ENCODE peak calls at places on chromosome 14, in nine cellular contexts. One of them, this sample, is unnamed.

GRCh38 chr14:89767861-89768268 is 186.7 kb downstream of the EFCAB11 start:
- DNase-seq in IMR-90: peak; percentile 63
- DNase-seq in ovary: no peak
- DNase-seq in suprapubic skin: no peak
- DNase-seq in heart left ventricle: peak; percentile 20
- DNase-seq in breast epithelium: no peak
- DNase-seq in HepG2: peak; percentile 38
- DNase-seq in transverse colon: peak; percentile 51
- DNase-seq in A549: peak; percentile 38
- DNase-seq in this sample: no peak

GRCh38 chr14:91927216-91927615 is 20.3 kb downstream of the FBLN5 start:
- DNase-seq in IMR-90: peak; percentile 11
- DNase-seq in ovary: no peak
- DNase-seq in suprapubic skin: no peak
- DNase-seq in heart left ventricle: no peak
- DNase-seq in breast epithelium: no peak
- DNase-seq in HepG2: no peak
- DNase-seq in transverse colon: no peak
- DNase-seq in A549: no peak
- DNase-seq in this sample: no peak

GRCh38 chr14:54188036-54188666 is 208.7 kb upstream of the CDKN3 start:
- DNase-seq in IMR-90: no peak
- DNase-seq in ovary: no peak
- DNase-seq in suprapubic skin: no peak
- DNase-seq in heart left ventricle: no peak
- DNase-seq in breast epithelium: no peak
- DNase-seq in HepG2: no peak
- DNase-seq in transverse colon: no peak
- DNase-seq in A549: no peak
- DNase-seq in this sample: no peak

GRCh38 chr14:91417134-91417982 is at the start of gene CCDC88C:
- DNase-seq in IMR-90: no peak
- DNase-seq in ovary: peak; percentile 49
- DNase-seq in suprapubic skin: no peak
- DNase-seq in heart left ventricle: peak; percentile 67
- DNase-seq in breast epithelium: peak; percentile 70
- DNase-seq in HepG2: peak; percentile 54
- DNase-seq in transverse colon: peak; percentile 82
- DNase-seq in A549: peak; percentile 69
- DNase-seq in this sample: no peak

GRCh38 chr14:57403521-57403864 is 13.1 kb downstream of the NAA30 start:
- DNase-seq in IMR-90: no peak
- DNase-seq in ovary: no peak
- DNase-seq in suprapubic skin: no peak
- DNase-seq in heart left ventricle: no peak
- DNase-seq in breast epithelium: no peak
- DNase-seq in HepG2: no peak
- DNase-seq in transverse colon: no peak
- DNase-seq in A549: no peak
- DNase-seq in this sample: no peak

GRCh38 chr14:74018029-74018703 is 922 bp downstream of the ENTPD5 start:
- DNase-seq in IMR-90: peak; percentile 64
- DNase-seq in ovary: no peak
- DNase-seq in suprapubic skin: no peak
- DNase-seq in heart left ventricle: no peak
- DNase-seq in breast epithelium: no peak
- DNase-seq in HepG2: peak; percentile 32
- DNase-seq in transverse colon: no peak
- DNase-seq in A549: no peak
- DNase-seq in this sample: no peak

GRCh38 chr14:29927596-29928341 is at the start of gene PRKD1:
- DNase-seq in IMR-90: peak; percentile 62
- DNase-seq in ovary: peak; percentile 77
- DNase-seq in suprapubic skin: no peak
- DNase-seq in heart left ventricle: peak; percentile 72
- DNase-seq in breast epithelium: no peak
- DNase-seq in HepG2: peak; percentile 28
- DNase-seq in transverse colon: peak; percentile 51
- DNase-seq in A549: peak; percentile 66
- DNase-seq in this sample: peak; percentile 78

GRCh38 chr14:27506272-27506671 is 908.4 kb upstream of the NOVA1 start:
- DNase-seq in IMR-90: no peak
- DNase-seq in ovary: no peak
- DNase-seq in suprapubic skin: no peak
- DNase-seq in heart left ventricle: no peak
- DNase-seq in breast epithelium: no peak
- DNase-seq in HepG2: no peak
- DNase-seq in transverse colon: no peak
- DNase-seq in A549: no peak
- DNase-seq in this sample: no peak

GRCh38 chr14:73283592-73284379 is 46.5 kb downstream of the PAPLN start:
- DNase-seq in IMR-90: peak; percentile 42
- DNase-seq in ovary: no peak
- DNase-seq in suprapubic skin: no peak
- DNase-seq in heart left ventricle: no peak
- DNase-seq in breast epithelium: no peak
- DNase-seq in HepG2: no peak
- DNase-seq in transverse colon: no peak
- DNase-seq in A549: peak; percentile 46
- DNase-seq in this sample: no peak

GRCh38 chr14:99055816-99056215 is 216.2 kb downstream of the BCL11B start:
- DNase-seq in IMR-90: no peak
- DNase-seq in ovary: no peak
- DNase-seq in suprapubic skin: peak; percentile 48
- DNase-seq in heart left ventricle: no peak
- DNase-seq in breast epithelium: no peak
- DNase-seq in HepG2: no peak
- DNase-seq in transverse colon: peak; percentile 24
- DNase-seq in A549: no peak
- DNase-seq in this sample: no peak

GRCh38 chr14:61477845-61478438 is 156.6 kb downstream of the PRKCH start:
- DNase-seq in IMR-90: peak; percentile 60
- DNase-seq in ovary: peak; percentile 60
- DNase-seq in suprapubic skin: no peak
- DNase-seq in heart left ventricle: peak; percentile 72
- DNase-seq in breast epithelium: peak; percentile 64
- DNase-seq in HepG2: no peak
- DNase-seq in transverse colon: peak; percentile 77
- DNase-seq in A549: peak; percentile 70
- DNase-seq in this sample: peak; percentile 80

GRCh38 chr14:67820428-67820881 is 876 bp downstream of the RAD51B start:
- DNase-seq in IMR-90: peak; percentile 31
- DNase-seq in ovary: no peak
- DNase-seq in suprapubic skin: no peak
- DNase-seq in heart left ventricle: no peak
- DNase-seq in breast epithelium: no peak
- DNase-seq in HepG2: peak; percentile 12
- DNase-seq in transverse colon: peak; percentile 36
- DNase-seq in A549: peak; percentile 21
- DNase-seq in this sample: no peak

GRCh38 chr14:22561661-22562579 is 27.1 kb downstream of the DAD1 start:
- DNase-seq in IMR-90: no peak
- DNase-seq in ovary: no peak
- DNase-seq in suprapubic skin: no peak
- DNase-seq in heart left ventricle: no peak
- DNase-seq in breast epithelium: no peak
- DNase-seq in HepG2: peak; percentile 60
- DNase-seq in transverse colon: peak; percentile 46
- DNase-seq in A549: no peak
- DNase-seq in this sample: no peak

GRCh38 chr14:77565289-77566081 is 51.0 kb downstream of the SPTLC2 start:
- DNase-seq in IMR-90: peak; percentile 70
- DNase-seq in ovary: no peak
- DNase-seq in suprapubic skin: no peak
- DNase-seq in heart left ventricle: no peak
- DNase-seq in breast epithelium: no peak
- DNase-seq in HepG2: no peak
- DNase-seq in transverse colon: no peak
- DNase-seq in A549: no peak
- DNase-seq in this sample: no peak

GRCh38 chr14:53509227-53509822 is 356.2 kb upstream of the DDHD1 start:
- DNase-seq in IMR-90: peak; percentile 92
- DNase-seq in ovary: peak; percentile 64
- DNase-seq in suprapubic skin: no peak
- DNase-seq in heart left ventricle: peak; percentile 29
- DNase-seq in breast epithelium: no peak
- DNase-seq in HepG2: no peak
- DNase-seq in transverse colon: peak; percentile 37
- DNase-seq in A549: no peak
- DNase-seq in this sample: peak; percentile 88

GRCh38 chr14:23827100-23827892 is 126.3 kb upstream of the DHRS4 start:
- DNase-seq in IMR-90: no peak
- DNase-seq in ovary: no peak
- DNase-seq in suprapubic skin: no peak
- DNase-seq in heart left ventricle: no peak
- DNase-seq in breast epithelium: no peak
- DNase-seq in HepG2: no peak
- DNase-seq in transverse colon: no peak
- DNase-seq in A549: no peak
- DNase-seq in this sample: no peak

DNA sequence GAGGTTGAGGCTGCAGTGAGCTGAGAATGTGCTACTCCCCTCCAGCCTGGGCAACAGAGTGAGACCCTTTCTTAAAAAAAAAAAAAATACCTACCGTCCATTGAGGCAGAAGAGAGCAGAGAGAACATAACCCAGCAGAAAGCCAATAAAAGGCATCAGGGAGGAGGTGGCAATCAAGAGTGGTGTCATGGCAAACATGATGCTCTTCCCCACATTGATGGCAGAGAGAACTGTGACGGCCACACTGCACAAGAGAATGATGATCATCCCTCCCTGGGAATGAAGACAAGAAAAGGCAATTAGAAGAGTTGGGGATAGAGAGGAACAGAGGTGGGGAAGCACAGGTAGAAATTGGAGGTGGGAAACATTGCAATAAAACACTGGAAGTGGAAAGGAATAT is 12.1 kb downstream of the SRSF5 start:
- DNase-seq in IMR-90: no peak
- DNase-seq in ovary: no peak
- DNase-seq in suprapubic skin: no peak
- DNase-seq in heart left ventricle: no peak
- DNase-seq in breast epithelium: no peak
- DNase-seq in HepG2: no peak
- DNase-seq in transverse colon: no peak
- DNase-seq in A549: no peak
- DNase-seq in this sample: no peak
- TF ChIP-seq POLR2A in IMR-90: no peak
- TF ChIP-seq POLR2A in ovary: no peak
- TF ChIP-seq POLR2A in suprapubic skin: no peak
- TF ChIP-seq POLR2A in heart left ventricle: no peak
- TF ChIP-seq POLR2A in breast epithelium: no peak
- TF ChIP-seq POLR2A in HepG2: no peak
- TF ChIP-seq POLR2A in transverse colon: peak; percentile 21
- TF ChIP-seq POLR2A in A549: no peak
- TF ChIP-seq POLR2A in this sample: no peak

DNA sequence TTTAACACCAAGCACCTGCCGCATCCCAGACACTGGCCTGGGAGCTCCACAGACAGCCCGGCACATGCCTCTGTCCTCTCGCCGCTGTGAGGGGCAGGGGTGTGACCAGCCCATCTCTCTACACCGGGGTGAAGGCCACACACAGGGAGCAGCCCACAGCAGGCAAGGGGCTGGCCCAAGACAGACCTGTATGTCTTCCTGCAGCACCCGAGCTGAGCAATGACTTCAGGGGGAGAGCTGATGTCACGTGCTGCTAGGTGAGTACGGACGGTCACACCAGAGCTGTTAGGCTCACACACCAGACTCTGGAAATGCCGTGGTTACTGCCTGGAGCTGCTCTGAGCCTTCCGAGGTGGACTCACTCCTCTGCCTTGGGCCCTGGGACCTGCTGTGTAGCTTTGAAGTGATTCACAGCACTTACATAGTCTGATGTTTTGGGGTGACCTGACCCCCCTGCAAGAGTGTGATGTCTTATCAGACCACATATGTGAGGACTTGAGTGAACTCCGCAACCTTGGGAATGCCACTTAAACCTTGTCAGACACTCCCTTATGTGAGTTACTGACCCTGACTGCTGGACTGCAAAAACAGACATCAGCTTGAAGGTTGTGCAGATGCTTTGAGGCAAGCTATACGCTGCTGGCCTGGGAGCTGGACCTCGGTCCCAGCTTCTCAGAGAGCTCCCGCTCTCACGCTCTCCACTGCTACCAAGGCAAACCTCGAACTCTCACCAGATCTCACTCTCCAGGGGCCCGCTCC is 1.8 kb downstream of the XRCC3 start:
- DNase-seq in IMR-90: no peak
- DNase-seq in ovary: no peak
- DNase-seq in suprapubic skin: no peak
- DNase-seq in heart left ventricle: no peak
- DNase-seq in breast epithelium: no peak
- DNase-seq in HepG2: no peak
- DNase-seq in transverse colon: no peak
- DNase-seq in A549: no peak
- DNase-seq in this sample: no peak
- H3K4me3 ChIP-seq in IMR-90: no peak overlapping the region
- H3K4me3 ChIP-seq in ovary: no peak overlapping the region
- H3K4me3 ChIP-seq in suprapubic skin: no peak overlapping the region
- H3K4me3 ChIP-seq in heart left ventricle: no peak overlapping the region
- H3K4me3 ChIP-seq in breast epithelium: no peak overlapping the region
- H3K4me3 ChIP-seq in HepG2: peak overlapping the region; percentile 80
- H3K4me3 ChIP-seq in transverse colon: no peak overlapping the region
- H3K4me3 ChIP-seq in A549: no peak overlapping the region
- H3K4me3 ChIP-seq in this sample: no peak overlapping the region

GRCh38 chr14:46734287-46734686 is 82.7 kb upstream of the RPL10L start:
- DNase-seq in IMR-90: no peak
- DNase-seq in ovary: no peak
- DNase-seq in suprapubic skin: no peak
- DNase-seq in heart left ventricle: no peak
- DNase-seq in breast epithelium: no peak
- DNase-seq in HepG2: no peak
- DNase-seq in transverse colon: peak; percentile 46
- DNase-seq in A549: peak; percentile 9
- DNase-seq in this sample: no peak
- H3K4me1 ChIP-seq in IMR-90: no peaks in the 10 kb centered on the region
- H3K4me1 ChIP-seq in ovary: no peaks in the 10 kb centered on the region
- H3K4me1 ChIP-seq in suprapubic skin: no peaks in the 10 kb centered on the region
- H3K4me1 ChIP-seq in heart left ventricle: no peaks in the 10 kb centered on the region
- H3K4me1 ChIP-seq in breast epithelium: no peaks in the 10 kb centered on the region
- H3K4me1 ChIP-seq in HepG2: no peaks in the 10 kb centered on the region
- H3K4me1 ChIP-seq in transverse colon: no peaks in the 10 kb centered on the region
- H3K4me1 ChIP-seq in A549: no peaks in the 10 kb centered on the region
- H3K4me1 ChIP-seq in this sample: no peaks in the 10 kb centered on the region

DNA sequence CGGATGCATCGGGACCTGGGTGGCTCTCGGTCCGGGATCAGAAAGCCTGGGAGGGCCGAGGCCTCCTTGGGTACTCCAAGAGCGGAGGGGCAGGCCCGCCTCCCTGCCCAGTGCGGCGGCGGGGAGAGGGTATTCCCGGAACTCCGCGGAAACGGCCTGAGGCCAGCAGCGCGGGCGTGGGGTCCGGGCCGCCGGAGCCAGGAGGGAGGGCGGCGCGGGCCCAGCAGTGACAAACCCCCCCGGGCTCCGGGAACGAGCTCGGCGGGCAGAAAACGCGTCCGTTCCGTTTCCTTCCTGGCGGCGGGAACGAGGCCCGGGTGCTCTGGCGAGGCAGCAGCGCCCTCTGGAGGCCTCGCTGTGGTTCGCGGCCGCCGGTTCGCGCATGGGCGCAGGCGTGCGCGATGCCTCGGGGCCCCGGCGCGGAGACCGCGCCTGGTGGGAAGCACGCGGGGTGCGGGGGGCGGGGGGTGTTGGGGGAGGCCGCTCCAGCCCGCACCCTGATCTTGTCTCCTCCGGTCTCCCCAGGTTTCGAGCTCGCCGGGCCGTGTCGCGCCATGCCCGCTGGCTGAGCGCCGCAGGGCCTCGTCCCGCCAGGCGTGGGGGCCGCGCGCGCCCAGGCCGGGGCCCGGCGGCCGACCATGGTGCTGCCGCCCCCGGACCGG is 1.9 kb downstream of the TMEM121 start:
- DNase-seq in IMR-90: peak; percentile 62
- DNase-seq in ovary: peak; percentile 89
- DNase-seq in suprapubic skin: no peak
- DNase-seq in heart left ventricle: peak; percentile 82
- DNase-seq in breast epithelium: peak; percentile 81
- DNase-seq in HepG2: peak; percentile 38
- DNase-seq in transverse colon: peak; percentile 81
- DNase-seq in A549: peak; percentile 81
- DNase-seq in this sample: peak; percentile 87
- TF ChIP-seq POLR2A in IMR-90: peak; percentile 42
- TF ChIP-seq POLR2A in ovary: no peak
- TF ChIP-seq POLR2A in suprapubic skin: no peak
- TF ChIP-seq POLR2A in heart left ventricle: peak; percentile 40
- TF ChIP-seq POLR2A in breast epithelium: no peak
- TF ChIP-seq POLR2A in HepG2: no peak
- TF ChIP-seq POLR2A in transverse colon: no peak
- TF ChIP-seq POLR2A in A549: peak; percentile 20
- TF ChIP-seq POLR2A in this sample: no peak

This sample was measured in sigmoid colon.